ENCODE peak calls at places on chromosomes 3 and 15, in nine cellular contexts. One of them, this sample, is unnamed.

GRCh38 chr3:48685603-48686511 is at the start of gene NCKIPSD:
- DNase-seq in activated T-cell treated with anti-CD3 and anti-CD28 coated beads, Interleukin-2, amount 50 U/mL, for 24 hours: peak
- DNase-seq in neural crest cell: peak
- DNase-seq in SK-N-DZ: peak
- DNase-seq in stimulated activated CD4-positive, alpha-beta T cell treated with anti-CD3 and anti-CD28 coated beads, Interleukin-15, amount 100 ng/mL, for 48 hours: peak
- DNase-seq in non-pigmented ciliary epithelial cell: no peak
- DNase-seq in NCI-H146: peak
- DNase-seq in stomach: peak
- DNase-seq in activated naive CD4-positive, alpha-beta T cell treated with anti-CD3 and anti-CD28 coated beads, Interleukin-2, amount 50 U/mL, for 16 hours: peak
- DNase-seq in this sample: peak

GRCh38 chr15:57251308-57251707 is 125.0 kb upstream of the CGNL1 start:
- DNase-seq in stimulated activated CD4-positive, alpha-beta T cell treated with anti-CD3 and anti-CD28 coated beads, Interleukin-15, amount 100 ng/mL, for 48 hours: no peak
- DNase-seq in NCI-H146: no peak
- DNase-seq in non-pigmented ciliary epithelial cell: no peak
- DNase-seq in activated naive CD4-positive, alpha-beta T cell treated with anti-CD3 and anti-CD28 coated beads, Interleukin-2, amount 50 U/mL, for 16 hours: no peak
- DNase-seq in SK-N-DZ: no peak
- DNase-seq in stomach: no peak
- DNase-seq in neural crest cell: no peak
- DNase-seq in activated T-cell treated with anti-CD3 and anti-CD28 coated beads, Interleukin-2, amount 50 U/mL, for 24 hours: no peak
- DNase-seq in this sample: no peak

GRCh38 chr3:105647047-105647446 is 221.8 kb downstream of the CBLB start:
- DNase-seq in activated T-cell treated with anti-CD3 and anti-CD28 coated beads, Interleukin-2, amount 50 U/mL, for 24 hours: no peak
- DNase-seq in neural crest cell: no peak
- DNase-seq in non-pigmented ciliary epithelial cell: peak
- DNase-seq in stomach: no peak
- DNase-seq in activated naive CD4-positive, alpha-beta T cell treated with anti-CD3 and anti-CD28 coated beads, Interleukin-2, amount 50 U/mL, for 16 hours: no peak
- DNase-seq in SK-N-DZ: peak
- DNase-seq in NCI-H146: peak
- DNase-seq in stimulated activated CD4-positive, alpha-beta T cell treated with anti-CD3 and anti-CD28 coated beads, Interleukin-15, amount 100 ng/mL, for 48 hours: no peak
- DNase-seq in this sample: no peak

GRCh38 chr3:111861396-111861795 is 2.3 kb downstream of the PHLDB2 start:
- DNase-seq in stomach: no peak
- DNase-seq in stimulated activated CD4-positive, alpha-beta T cell treated with anti-CD3 and anti-CD28 coated beads, Interleukin-15, amount 100 ng/mL, for 48 hours: no peak
- DNase-seq in non-pigmented ciliary epithelial cell: no peak
- DNase-seq in activated naive CD4-positive, alpha-beta T cell treated with anti-CD3 and anti-CD28 coated beads, Interleukin-2, amount 50 U/mL, for 16 hours: no peak
- DNase-seq in neural crest cell: no peak
- DNase-seq in activated T-cell treated with anti-CD3 and anti-CD28 coated beads, Interleukin-2, amount 50 U/mL, for 24 hours: no peak
- DNase-seq in NCI-H146: no peak
- DNase-seq in SK-N-DZ: peak
- DNase-seq in this sample: no peak

GRCh38 chr15:35289029-35289617 is 204.0 kb upstream of the NANOGP8 start:
- DNase-seq in activated T-cell treated with anti-CD3 and anti-CD28 coated beads, Interleukin-2, amount 50 U/mL, for 24 hours: no peak
- DNase-seq in SK-N-DZ: peak
- DNase-seq in NCI-H146: peak
- DNase-seq in neural crest cell: no peak
- DNase-seq in non-pigmented ciliary epithelial cell: no peak
- DNase-seq in stimulated activated CD4-positive, alpha-beta T cell treated with anti-CD3 and anti-CD28 coated beads, Interleukin-15, amount 100 ng/mL, for 48 hours: no peak
- DNase-seq in activated naive CD4-positive, alpha-beta T cell treated with anti-CD3 and anti-CD28 coated beads, Interleukin-2, amount 50 U/mL, for 16 hours: no peak
- DNase-seq in stomach: no peak
- DNase-seq in this sample: peak

GRCh38 chr3:111080357-111080937 is 8.8 kb downstream of the NECTIN3 start:
- DNase-seq in SK-N-DZ: no peak
- DNase-seq in non-pigmented ciliary epithelial cell: no peak
- DNase-seq in stomach: no peak
- DNase-seq in NCI-H146: peak
- DNase-seq in activated naive CD4-positive, alpha-beta T cell treated with anti-CD3 and anti-CD28 coated beads, Interleukin-2, amount 50 U/mL, for 16 hours: no peak
- DNase-seq in activated T-cell treated with anti-CD3 and anti-CD28 coated beads, Interleukin-2, amount 50 U/mL, for 24 hours: no peak
- DNase-seq in stimulated activated CD4-positive, alpha-beta T cell treated with anti-CD3 and anti-CD28 coated beads, Interleukin-15, amount 100 ng/mL, for 48 hours: no peak
- DNase-seq in neural crest cell: no peak
- DNase-seq in this sample: no peak

GRCh38 chr3:27319847-27320526 is 49.2 kb downstream of the NEK10 start:
- DNase-seq in SK-N-DZ: no peak
- DNase-seq in NCI-H146: no peak
- DNase-seq in stomach: peak
- DNase-seq in stimulated activated CD4-positive, alpha-beta T cell treated with anti-CD3 and anti-CD28 coated beads, Interleukin-15, amount 100 ng/mL, for 48 hours: no peak
- DNase-seq in neural crest cell: no peak
- DNase-seq in activated naive CD4-positive, alpha-beta T cell treated with anti-CD3 and anti-CD28 coated beads, Interleukin-2, amount 50 U/mL, for 16 hours: no peak
- DNase-seq in activated T-cell treated with anti-CD3 and anti-CD28 coated beads, Interleukin-2, amount 50 U/mL, for 24 hours: no peak
- DNase-seq in non-pigmented ciliary epithelial cell: no peak
- DNase-seq in this sample: no peak

GRCh38 chr3:40302784-40303183 is 6.7 kb upstream of the EIF1B start:
- DNase-seq in NCI-H146: no peak
- DNase-seq in SK-N-DZ: no peak
- DNase-seq in stimulated activated CD4-positive, alpha-beta T cell treated with anti-CD3 and anti-CD28 coated beads, Interleukin-15, amount 100 ng/mL, for 48 hours: no peak
- DNase-seq in activated naive CD4-positive, alpha-beta T cell treated with anti-CD3 and anti-CD28 coated beads, Interleukin-2, amount 50 U/mL, for 16 hours: no peak
- DNase-seq in non-pigmented ciliary epithelial cell: no peak
- DNase-seq in neural crest cell: no peak
- DNase-seq in stomach: no peak
- DNase-seq in activated T-cell treated with anti-CD3 and anti-CD28 coated beads, Interleukin-2, amount 50 U/mL, for 24 hours: no peak
- DNase-seq in this sample: no peak

GRCh38 chr3:110810356-110810755 is 261.3 kb upstream of the NECTIN3 start:
- DNase-seq in non-pigmented ciliary epithelial cell: no peak
- DNase-seq in neural crest cell: no peak
- DNase-seq in stimulated activated CD4-positive, alpha-beta T cell treated with anti-CD3 and anti-CD28 coated beads, Interleukin-15, amount 100 ng/mL, for 48 hours: no peak
- DNase-seq in stomach: no peak
- DNase-seq in SK-N-DZ: no peak
- DNase-seq in activated T-cell treated with anti-CD3 and anti-CD28 coated beads, Interleukin-2, amount 50 U/mL, for 24 hours: no peak
- DNase-seq in activated naive CD4-positive, alpha-beta T cell treated with anti-CD3 and anti-CD28 coated beads, Interleukin-2, amount 50 U/mL, for 16 hours: no peak
- DNase-seq in NCI-H146: no peak
- DNase-seq in this sample: no peak

GRCh38 chr3:3629911-3630310 is 169.3 kb upstream of the LRRN1 start:
- DNase-seq in stomach: no peak
- DNase-seq in activated T-cell treated with anti-CD3 and anti-CD28 coated beads, Interleukin-2, amount 50 U/mL, for 24 hours: no peak
- DNase-seq in stimulated activated CD4-positive, alpha-beta T cell treated with anti-CD3 and anti-CD28 coated beads, Interleukin-15, amount 100 ng/mL, for 48 hours: no peak
- DNase-seq in activated naive CD4-positive, alpha-beta T cell treated with anti-CD3 and anti-CD28 coated beads, Interleukin-2, amount 50 U/mL, for 16 hours: no peak
- DNase-seq in non-pigmented ciliary epithelial cell: peak
- DNase-seq in NCI-H146: no peak
- DNase-seq in neural crest cell: no peak
- DNase-seq in SK-N-DZ: no peak
- DNase-seq in this sample: no peak

GRCh38 chr15:68700395-68701123 is 120.1 kb downstream of the ANP32A start:
- DNase-seq in NCI-H146: peak
- DNase-seq in stomach: no peak
- DNase-seq in activated naive CD4-positive, alpha-beta T cell treated with anti-CD3 and anti-CD28 coated beads, Interleukin-2, amount 50 U/mL, for 16 hours: no peak
- DNase-seq in non-pigmented ciliary epithelial cell: peak
- DNase-seq in stimulated activated CD4-positive, alpha-beta T cell treated with anti-CD3 and anti-CD28 coated beads, Interleukin-15, amount 100 ng/mL, for 48 hours: no peak
- DNase-seq in activated T-cell treated with anti-CD3 and anti-CD28 coated beads, Interleukin-2, amount 50 U/mL, for 24 hours: no peak
- DNase-seq in SK-N-DZ: peak
- DNase-seq in neural crest cell: peak
- DNase-seq in this sample: no peak

GRCh38 chr15:45728641-45729040 is 93.8 kb downstream of the SQOR start:
- DNase-seq in NCI-H146: peak
- DNase-seq in activated T-cell treated with anti-CD3 and anti-CD28 coated beads, Interleukin-2, amount 50 U/mL, for 24 hours: no peak
- DNase-seq in stimulated activated CD4-positive, alpha-beta T cell treated with anti-CD3 and anti-CD28 coated beads, Interleukin-15, amount 100 ng/mL, for 48 hours: no peak
- DNase-seq in neural crest cell: no peak
- DNase-seq in activated naive CD4-positive, alpha-beta T cell treated with anti-CD3 and anti-CD28 coated beads, Interleukin-2, amount 50 U/mL, for 16 hours: no peak
- DNase-seq in stomach: no peak
- DNase-seq in non-pigmented ciliary epithelial cell: no peak
- DNase-seq in SK-N-DZ: no peak
- DNase-seq in this sample: no peak

This sample was measured in GM10248.